ENCODE peak calls at places on chromosomes 2 and 18, in ten cellular contexts. One of them, this sample, is unnamed.

GRCh38 chr2:110153416-110153815 is 37.8 kb upstream of the MALL start:
- DNase-seq in foreskin fibroblast: no peak
- DNase-seq in tibial artery: no peak
- DNase-seq in A673: no peak
- DNase-seq in ACHN: no peak
- DNase-seq in RPMI7951: no peak
- DNase-seq in OCI-LY7: no peak
- DNase-seq in activated T-cell treated with anti-CD3 and anti-CD28 coated beads for 24 hours: no peak
- DNase-seq in NCI-H2107: no peak
- DNase-seq in GM12865: no peak
- DNase-seq in this sample: no peak

GRCh38 chr2:36525245-36525644 is 72.7 kb downstream of the FEZ2 start:
- DNase-seq in A673: no peak
- DNase-seq in ACHN: no peak
- DNase-seq in OCI-LY7: no peak
- DNase-seq in RPMI7951: no peak
- DNase-seq in activated T-cell treated with anti-CD3 and anti-CD28 coated beads for 24 hours: no peak
- DNase-seq in foreskin fibroblast: no peak
- DNase-seq in tibial artery: no peak
- DNase-seq in GM12865: no peak
- DNase-seq in NCI-H2107: no peak
- DNase-seq in this sample: no peak

GRCh38 chr2:169361706-169362345 is 508 bp downstream of the LRP2 start:
- DNase-seq in ACHN: peak; percentile 11
- DNase-seq in foreskin fibroblast: no peak
- DNase-seq in activated T-cell treated with anti-CD3 and anti-CD28 coated beads for 24 hours: no peak
- DNase-seq in A673: no peak
- DNase-seq in RPMI7951: no peak
- DNase-seq in GM12865: peak; percentile 2
- DNase-seq in tibial artery: no peak
- DNase-seq in OCI-LY7: no peak
- DNase-seq in NCI-H2107: no peak
- DNase-seq in this sample: peak; percentile 75

GRCh38 chr2:98175811-98176210 is 88.8 kb downstream of the VWA3B start:
- DNase-seq in NCI-H2107: no peak
- DNase-seq in OCI-LY7: peak; percentile 59
- DNase-seq in foreskin fibroblast: no peak
- DNase-seq in activated T-cell treated with anti-CD3 and anti-CD28 coated beads for 24 hours: no peak
- DNase-seq in tibial artery: no peak
- DNase-seq in ACHN: no peak
- DNase-seq in A673: no peak
- DNase-seq in GM12865: peak; percentile 28
- DNase-seq in RPMI7951: no peak
- DNase-seq in this sample: no peak

GRCh38 chr2:218961651-218962570 is 2.4 kb downstream of the CDK5R2 start:
- DNase-seq in ACHN: peak; percentile 26
- DNase-seq in A673: no peak
- DNase-seq in OCI-LY7: no peak
- DNase-seq in RPMI7951: no peak
- DNase-seq in tibial artery: no peak
- DNase-seq in foreskin fibroblast: no peak
- DNase-seq in activated T-cell treated with anti-CD3 and anti-CD28 coated beads for 24 hours: no peak
- DNase-seq in NCI-H2107: no peak
- DNase-seq in GM12865: no peak
- DNase-seq in this sample: peak; percentile 66

GRCh38 chr2:28610583-28611201 is 114.8 kb downstream of the PLB1 start:
- DNase-seq in activated T-cell treated with anti-CD3 and anti-CD28 coated beads for 24 hours: no peak
- DNase-seq in RPMI7951: peak; percentile 92
- DNase-seq in tibial artery: peak; percentile 72
- DNase-seq in NCI-H2107: no peak
- DNase-seq in OCI-LY7: no peak
- DNase-seq in foreskin fibroblast: peak; percentile 80
- DNase-seq in GM12865: peak; percentile 50
- DNase-seq in A673: no peak
- DNase-seq in ACHN: peak; percentile 99
- DNase-seq in this sample: peak; percentile 99

GRCh38 chr2:158926478-158926948 is 41.9 kb upstream of the TANC1 start:
- DNase-seq in A673: no peak
- DNase-seq in RPMI7951: peak; percentile 85
- DNase-seq in activated T-cell treated with anti-CD3 and anti-CD28 coated beads for 24 hours: no peak
- DNase-seq in ACHN: peak; percentile 86
- DNase-seq in tibial artery: no peak
- DNase-seq in OCI-LY7: no peak
- DNase-seq in NCI-H2107: no peak
- DNase-seq in GM12865: peak; percentile 74
- DNase-seq in foreskin fibroblast: peak; percentile 61
- DNase-seq in this sample: peak; percentile 74

GRCh38 chr18:22166070-22166972 is 3.1 kb upstream of the GATA6 start:
- DNase-seq in activated T-cell treated with anti-CD3 and anti-CD28 coated beads for 24 hours: no peak
- DNase-seq in ACHN: no peak
- DNase-seq in RPMI7951: no peak
- DNase-seq in OCI-LY7: no peak
- DNase-seq in NCI-H2107: no peak
- DNase-seq in GM12865: no peak
- DNase-seq in tibial artery: peak; percentile 76
- DNase-seq in foreskin fibroblast: no peak
- DNase-seq in A673: peak; percentile 32
- DNase-seq in this sample: peak; percentile 59

GRCh38 chr2:97834610-97835009 is 121.2 kb downstream of the ZAP70 start:
- DNase-seq in ACHN: no peak
- DNase-seq in GM12865: no peak
- DNase-seq in RPMI7951: no peak
- DNase-seq in OCI-LY7: no peak
- DNase-seq in foreskin fibroblast: no peak
- DNase-seq in tibial artery: no peak
- DNase-seq in A673: no peak
- DNase-seq in activated T-cell treated with anti-CD3 and anti-CD28 coated beads for 24 hours: no peak
- DNase-seq in NCI-H2107: no peak
- DNase-seq in this sample: no peak

GRCh38 chr2:157876771-157877108 is 610 bp upstream of the ACVR1 start:
- DNase-seq in activated T-cell treated with anti-CD3 and anti-CD28 coated beads for 24 hours: no peak
- DNase-seq in ACHN: no peak
- DNase-seq in GM12865: no peak
- DNase-seq in RPMI7951: no peak
- DNase-seq in OCI-LY7: no peak
- DNase-seq in tibial artery: no peak
- DNase-seq in NCI-H2107: no peak
- DNase-seq in foreskin fibroblast: no peak
- DNase-seq in A673: peak; percentile 7
- DNase-seq in this sample: no peak

GRCh38 chr2:2747797-2748301 is 416.8 kb upstream of the MYT1L start:
- DNase-seq in tibial artery: no peak
- DNase-seq in NCI-H2107: peak; percentile 75
- DNase-seq in OCI-LY7: no peak
- DNase-seq in ACHN: no peak
- DNase-seq in activated T-cell treated with anti-CD3 and anti-CD28 coated beads for 24 hours: no peak
- DNase-seq in A673: no peak
- DNase-seq in GM12865: no peak
- DNase-seq in foreskin fibroblast: no peak
- DNase-seq in RPMI7951: no peak
- DNase-seq in this sample: no peak

GRCh38 chr2:29009711-29010677 is 28.9 kb downstream of the TOGARAM2 start:
- DNase-seq in activated T-cell treated with anti-CD3 and anti-CD28 coated beads for 24 hours: no peak
- DNase-seq in OCI-LY7: no peak
- DNase-seq in foreskin fibroblast: no peak
- DNase-seq in GM12865: no peak
- DNase-seq in A673: no peak
- DNase-seq in tibial artery: no peak
- DNase-seq in RPMI7951: no peak
- DNase-seq in ACHN: no peak
- DNase-seq in NCI-H2107: no peak
- DNase-seq in this sample: no peak

This sample was measured in islet precursor cell.